ENCODE peak calls at places on chromosomes 3 and 15, in seven cellular contexts. P, Z, L, D, A, E and F are unnamed samples. For H3K36me3, the result is how much of the 10 kb centered on the place peaks cover.

GRCh38 chr15:40338921-40339620 is 1.7 kb downstream of the CCDC9B start:
- DNase-seq in P (peak), Z (peak), L (peak), D (peak), A (no peak), E (peak), F (no peak)

GRCh38 chr15:96335429-96335807 is 4.9 kb downstream of the NR2F2 start:
- DNase-seq in P (no peak), Z (peak), L (no peak), D (no peak), A (no peak), E (no peak), F (no peak)

GRCh38 chr3:14429237-14429636 is 26.8 kb downstream of the SLC6A6 start:
- DNase-seq in P (no peak), Z (no peak), L (no peak), D (no peak), A (no peak), E (no peak), F (no peak)

GRCh38 chr3:130259170-130259874 is 86.2 kb upstream of the COL6A5 start:
- DNase-seq in P (no peak), Z (no peak), L (no peak), D (peak), A (no peak), E (no peak), F (no peak)

GRCh38 chr3:190435618-190436017 is 14.1 kb downstream of the TMEM207 start:
- DNase-seq in P (no peak), Z (no peak), L (no peak), D (no peak), A (no peak), E (no peak), F (no peak)

GRCh38 chr15:48643776-48644497 is 1.6 kb downstream of the FBN1 start:
- DNase-seq in P (no peak), Z (no peak), L (no peak), D (peak), A (no peak), E (no peak), F (no peak)

GRCh38 chr3:124791639-124792111 is 61.4 kb downstream of the UMPS start:
- DNase-seq in P (no peak), Z (no peak), L (no peak), D (peak), A (no peak), E (peak), F (no peak)

GRCh38 chr3:124628865-124629264 is 101.4 kb upstream of the UMPS start:
- DNase-seq in P (no peak), Z (no peak), L (no peak), D (no peak), A (no peak), E (no peak), F (no peak)

GRCh38 chr3:119702530-119703527 is at the start of gene CFAP91:
- DNase-seq in P (peak), Z (peak), L (peak), D (peak), A (no peak), E (peak), F (peak)

GRCh38 chr3:47117803-47118364 is 46.0 kb downstream of the SETD2 start:
- DNase-seq in P (no peak), Z (no peak), L (no peak), D (no peak), A (no peak), E (no peak), F (no peak)
- H3K36me3 ChIP-seq in P (under half), Z (under half), L (under half), D (under half), A (under half), E (half or more), F (under half)

GRCh38 chr15:78159395-78159794 is 10.2 kb downstream of the IDH3A start:
- DNase-seq in P (no peak), Z (no peak), L (no peak), D (no peak), A (no peak), E (no peak), F (no peak)
- H3K36me3 ChIP-seq in P (under half), Z (under half), L (under half), D (half or more), A (half or more), E (half or more), F (under half)

GRCh38 chr3:64939747-64940450 is 252.1 kb upstream of the ADAMTS9 start:
- DNase-seq in P (no peak), Z (peak), L (peak), D (no peak), A (no peak), E (no peak), F (no peak)

GRCh38 chr3:64939309-64939708 is 251.5 kb upstream of the ADAMTS9 start:
- DNase-seq in P (no peak), Z (no peak), L (no peak), D (no peak), A (no peak), E (no peak), F (no peak)

GRCh38 chr3:64932666-64933342 is 245.0 kb upstream of the ADAMTS9 start:
- DNase-seq in P (no peak), Z (no peak), L (no peak), D (no peak), A (no peak), E (no peak), F (no peak)

GRCh38 chr3:64936570-64936969 is 248.8 kb upstream of the ADAMTS9 start:
- DNase-seq in P (no peak), Z (no peak), L (no peak), D (no peak), A (no peak), E (no peak), F (no peak)

DNA sequence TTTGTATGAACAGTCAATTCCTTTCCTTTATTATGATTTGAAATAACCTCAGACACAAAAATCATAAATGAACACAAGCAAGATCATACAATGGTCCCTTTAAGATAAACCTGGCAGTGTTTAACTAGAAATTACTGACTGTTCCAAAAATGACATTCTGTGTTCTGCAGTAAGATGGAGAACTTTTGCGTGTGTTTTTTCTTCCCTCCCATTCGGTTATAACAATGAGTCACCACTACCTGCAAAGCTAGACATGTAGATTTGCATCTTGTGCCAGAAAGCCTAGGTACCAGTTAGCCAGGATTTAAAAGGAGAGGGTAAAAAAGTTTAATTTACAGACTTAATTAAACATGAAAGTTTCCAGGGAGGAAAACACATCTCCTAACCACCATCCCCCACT is 248.2 kb upstream of the ADAMTS9 start:
- DNase-seq in P (no peak), Z (no peak), L (no peak), D (no peak), A (no peak), E (no peak), F (no peak)
- H3K36me3 ChIP-seq in P (under half), Z (under half), L (under half), D (under half), A (under half), E (under half), F (under half)

GRCh38 chr3:9732753-9733115 is 1.2 kb downstream of the BRPF1 start:
- DNase-seq in P (peak), Z (no peak), L (no peak), D (no peak), A (no peak), E (no peak), F (no peak)

GRCh38 chr3:9732080-9732752 is 681 bp downstream of the BRPF1 start:
- DNase-seq in P (no peak), Z (peak), L (no peak), D (no peak), A (no peak), E (no peak), F (no peak)

GRCh38 chr3:9739181-9739580 is 7.6 kb downstream of the BRPF1 start:
- DNase-seq in P (no peak), Z (no peak), L (no peak), D (no peak), A (no peak), E (no peak), F (no peak)

GRCh38 chr3:9731206-9732079 is at the start of gene BRPF1:
- DNase-seq in P (peak), Z (peak), L (peak), D (peak), A (peak), E (peak), F (peak)

GRCh38 chr3:9736831-9737230 is 5.3 kb downstream of the BRPF1 start:
- DNase-seq in P (no peak), Z (no peak), L (no peak), D (no peak), A (no peak), E (no peak), F (no peak)
- H3K36me3 ChIP-seq in P (under half), Z (under half), L (under half), D (under half), A (half or more), E (half or more), F (under half)

GRCh38 chr3:25747033-25747432 is 36.2 kb downstream of the NGLY1 start:
- DNase-seq in P (no peak), Z (no peak), L (no peak), D (no peak), A (no peak), E (no peak), F (no peak)
- H3K36me3 ChIP-seq in P (under half), Z (under half), L (under half), D (under half), A (under half), E (half or more), F (under half)